ENCODE peak calls at places on chromosomes 3 and 15, in four cellular contexts. L is GM12878, C is K562, B is H1. V is an unnamed sample.
A peak's percentile ranks its signal among the peaks of the same experiment; 100 is the strongest.

GRCh38 chr3:186909078-186909853 is 21.1 kb upstream of the ST6GAL1 start:
- DNase-seq in L (no peak), C (peak; percentile 90), B (no peak), V (peak; percentile 37)

GRCh38 chr3:179450321-179450720 is 949 bp downstream of the GNB4 start:
- DNase-seq in L (no peak), C (peak; percentile 21), B (no peak), V (no peak)

GRCh38 chr15:79431636-79432344 is at the start of gene MINAR1:
- DNase-seq in L (no peak), C (no peak), B (peak; percentile 61), V (peak; percentile 6)

GRCh38 chr3:113746955-113747718 is at the start of gene ATP6V1A:
- DNase-seq in L (no peak), C (peak; percentile 73), B (peak; percentile 79), V (peak; percentile 11)

GRCh38 chr3:102972350-102972749 is 537.5 kb downstream of the ZPLD1 start:
- DNase-seq in L (no peak), C (no peak), B (no peak), V (no peak)

GRCh38 chr3:48422691-48423090 is 7.2 kb downstream of the PLXNB1 start:
- DNase-seq in L (no peak), C (no peak), B (no peak), V (no peak)

GRCh38 chr15:64162478-64162868 is 349 bp downstream of the PPIB start:
- DNase-seq in L (no peak), C (no peak), B (no peak), V (no peak)

GRCh38 chr15:23616536-23616935 is 31.1 kb downstream of the MAGEL2 start:
- DNase-seq in L (no peak), C (no peak), B (no peak), V (peak; percentile 6)

GRCh38 chr3:171160326-171160725 is 133.8 kb upstream of the SLC2A2 start:
- DNase-seq in L (no peak), C (no peak), B (no peak), V (no peak)

GRCh38 chr15:81273200-81273599 is 50.7 kb downstream of the STARD5 start:
- DNase-seq in L (no peak), C (no peak), B (no peak), V (no peak)

GRCh38 chr3:116483135-116483534 is 37.8 kb upstream of the LSAMP start:
- DNase-seq in L (no peak), C (no peak), B (no peak), V (no peak)

DNA sequence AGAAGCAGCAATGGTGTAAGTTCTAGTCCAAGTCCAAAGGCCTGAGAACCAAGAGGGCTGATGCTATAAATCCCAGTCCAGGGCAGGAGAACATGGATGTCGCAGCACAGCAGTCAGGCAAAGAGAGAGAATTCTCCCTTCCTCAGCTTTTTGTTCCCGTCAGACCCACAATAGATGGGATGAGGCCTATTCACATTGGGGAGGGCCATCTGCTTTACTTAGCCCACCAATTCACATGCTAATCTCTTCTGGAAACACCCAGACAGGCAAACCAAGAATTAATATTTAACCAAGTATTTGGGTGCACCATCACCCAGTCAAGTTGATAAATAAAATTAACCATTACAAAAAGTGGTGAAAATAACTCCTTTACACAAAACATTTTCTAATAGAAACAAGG is 511.7 kb upstream of the UBE2E2 start:
- DNase-seq in L (no peak), C (no peak), B (no peak), V (no peak)
- H3K4me2 ChIP-seq in L (no peak overlapping the region), C (no peak overlapping the region), B (peak overlapping the region; percentile 62), V (no peak overlapping the region)

DNA sequence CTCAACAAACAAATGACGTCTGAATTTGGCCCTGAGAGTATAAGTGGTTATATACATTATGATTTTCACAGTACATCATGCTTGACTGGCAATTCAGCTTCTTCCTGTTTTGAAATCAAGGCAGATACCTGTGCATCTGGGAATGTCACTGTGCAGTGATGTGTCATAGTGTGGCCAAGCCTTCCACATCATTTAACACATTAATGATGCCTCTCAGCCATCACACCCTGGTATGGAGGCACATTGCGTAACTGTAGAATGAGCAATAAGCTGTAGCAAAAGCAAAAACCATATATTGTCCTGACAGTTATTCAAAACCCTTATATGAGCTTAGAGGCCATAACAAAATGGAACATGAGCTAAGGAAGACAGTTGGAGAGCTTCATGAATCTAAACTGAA is 246.0 kb downstream of the EPHA3 start:
- DNase-seq in L (no peak), C (no peak), B (no peak), V (no peak)
- TF ChIP-seq CEBPB in L (no peak), C (no peak), B (peak; percentile 43), V (peak; percentile 74)

GRCh38 chr15:88797648-88798339 is 5.4 kb upstream of the ACAN start:
- DNase-seq in L (no peak), C (no peak), B (no peak), V (no peak)

GRCh38 chr15:88800026-88800425 is 3.2 kb upstream of the ACAN start:
- DNase-seq in L (no peak), C (no peak), B (no peak), V (no peak)

GRCh38 chr15:88802250-88802990 is 816 bp upstream of the ACAN start:
- DNase-seq in L (no peak), C (no peak), B (no peak), V (no peak)

GRCh38 chr15:88802991-88803240 is 320 bp upstream of the ACAN start:
- DNase-seq in L (no peak), C (no peak), B (peak; percentile 70), V (no peak)

DNA sequence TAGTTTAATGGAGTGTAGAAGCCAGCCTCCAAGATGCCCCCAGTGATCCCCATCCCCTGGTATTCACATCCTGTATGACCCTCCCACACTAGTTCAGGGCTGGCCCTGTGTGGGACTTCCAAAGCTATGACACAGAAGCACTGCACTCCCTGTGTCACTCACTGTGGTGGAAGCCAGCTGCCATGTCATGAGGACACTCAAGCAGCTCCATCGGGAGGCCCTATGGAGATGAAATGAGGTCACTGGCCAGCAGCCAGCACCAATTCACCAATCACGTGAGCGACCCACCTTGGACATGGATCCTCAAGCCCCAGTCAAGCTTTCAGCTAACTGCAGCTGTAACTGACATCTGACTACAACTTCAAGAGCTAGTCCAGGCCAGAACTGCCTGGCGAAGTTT is 3.9 kb upstream of the ACAN start:
- DNase-seq in L (no peak), C (no peak), B (no peak), V (no peak)
- TF ChIP-seq HDAC6 in L (no peak), C (no peak), B (no peak), V (no peak)

DNA sequence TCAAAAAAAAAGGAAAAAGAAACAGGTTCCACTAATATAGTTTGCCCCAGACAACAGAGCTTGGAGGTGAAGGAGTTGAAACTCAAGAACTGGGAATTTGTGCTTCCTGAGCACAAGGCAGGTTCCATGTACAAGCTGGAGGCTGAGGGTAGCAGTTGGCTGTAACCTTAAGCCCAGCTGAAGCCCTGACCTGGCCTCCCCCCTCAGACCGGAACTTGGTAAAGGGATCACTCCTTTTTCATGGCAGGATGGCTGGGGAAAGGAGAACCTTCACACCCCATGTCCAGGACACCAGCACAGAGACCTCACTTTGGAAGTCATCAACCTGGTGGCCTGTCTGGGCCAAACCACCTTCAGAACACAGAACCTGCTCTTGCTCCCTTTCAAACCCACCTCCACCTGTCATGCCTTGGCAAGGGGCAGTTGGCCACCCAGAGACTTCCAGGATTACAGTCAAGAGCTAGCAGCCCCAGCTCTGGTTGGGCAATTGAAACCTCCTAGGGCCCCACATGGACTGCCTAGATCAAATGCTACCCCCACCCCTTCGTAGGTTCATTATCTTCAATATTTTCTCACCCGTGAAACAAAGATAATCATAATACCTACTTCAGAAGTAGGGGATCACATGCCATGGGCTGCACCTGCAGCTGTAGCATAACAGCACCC is 3.5 kb downstream of the RPL29 start:
- DNase-seq in L (no peak), C (peak; percentile 40), B (peak; percentile 46), V (no peak)
- H3K4me2 ChIP-seq in L (no peak overlapping the region), C (peak overlapping the region; percentile 52), B (no peak overlapping the region), V (no peak overlapping the region)

GRCh38 chr3:68977486-68978167 is 35.9 kb downstream of the EOGT start:
- DNase-seq in L (no peak), C (no peak), B (no peak), V (no peak)
- TF ChIP-seq CEBPB in L (no peak), C (no peak), B (no peak), V (no peak)

GRCh38 chr15:50127255-50127777 is 8.3 kb upstream of the ATP8B4 start:
- DNase-seq in L (no peak), C (no peak), B (no peak), V (peak; percentile 24)
- TF ChIP-seq HDAC6 in L (no peak), C (no peak), B (no peak), V (no peak)

GRCh38 chr3:32868719-32869512 is 51.1 kb downstream of the TRIM71 start:
- DNase-seq in L (no peak), C (no peak), B (no peak), V (no peak)

GRCh38 chr3:32867954-32868353 is 50.2 kb downstream of the TRIM71 start:
- DNase-seq in L (no peak), C (no peak), B (no peak), V (no peak)

GRCh38 chr3:32870373-32871091 is 52.7 kb downstream of the TRIM71 start:
- DNase-seq in L (no peak), C (no peak), B (no peak), V (no peak)

GRCh38 chr3:32866533-32866932 is 48.7 kb downstream of the TRIM71 start:
- DNase-seq in L (no peak), C (no peak), B (no peak), V (no peak)

GRCh38 chr3:32869513-32870047 is 51.8 kb downstream of the TRIM71 start:
- DNase-seq in L (no peak), C (no peak), B (peak; percentile 88), V (no peak)
- H3K4me2 ChIP-seq in L (no peak overlapping the region), C (no peak overlapping the region), B (peak overlapping the region; percentile 98), V (no peak overlapping the region)